ENCODE peak calls at places on chromosomes 11 and 22, in nine cellular contexts. T, K, L, G, Y, A, M, W and N are unnamed samples.

GRCh38 chr22:21073023-21073422 is 27.3 kb downstream of the LRRC74B start:
- DNase-seq in T (no peak), K (no peak), L (no peak), G (no peak), Y (no peak), A (no peak), M (no peak), W (peak), N (no peak)

GRCh38 chr11:85167038-85167437 is 460.1 kb downstream of the DLG2 start:
- DNase-seq in T (no peak), K (no peak), L (no peak), G (no peak), Y (no peak), A (no peak), M (no peak), W (no peak), N (no peak)

GRCh38 chr11:88475991-88476418 is 138.5 kb upstream of the CTSC start:
- DNase-seq in T (no peak), K (no peak), L (no peak), G (no peak), Y (no peak), A (no peak), M (no peak), W (peak), N (no peak)

GRCh38 chr11:101035872-101036271 is 93.7 kb downstream of the PGR start:
- DNase-seq in T (no peak), K (no peak), L (no peak), G (no peak), Y (no peak), A (no peak), M (no peak), W (no peak), N (no peak)

GRCh38 chr11:5600374-5600851 is 4.0 kb downstream of the TRIM6 start:
- DNase-seq in T (peak), K (peak), L (peak), G (peak), Y (no peak), A (no peak), M (no peak), W (peak), N (peak)

GRCh38 chr11:84045146-84045545 is 759.0 kb upstream of the CCDC90B start:
- DNase-seq in T (no peak), K (no peak), L (no peak), G (no peak), Y (no peak), A (no peak), M (no peak), W (no peak), N (no peak)

GRCh38 chr11:104872393-104872792 is 25.9 kb downstream of the CASP12 start:
- DNase-seq in T (no peak), K (no peak), L (no peak), G (no peak), Y (no peak), A (no peak), M (no peak), W (no peak), N (no peak)

GRCh38 chr11:96075532-96075959 is 151.6 kb upstream of the MTMR2 start:
- DNase-seq in T (no peak), K (no peak), L (no peak), G (no peak), Y (peak), A (no peak), M (no peak), W (no peak), N (no peak)

GRCh38 chr11:111541209-111542061 is 915 bp downstream of the LAYN start:
- DNase-seq in T (peak), K (peak), L (peak), G (peak), Y (peak), A (peak), M (no peak), W (peak), N (peak)

GRCh38 chr11:115159122-115159665 is 345.0 kb downstream of the CADM1 start:
- DNase-seq in T (no peak), K (no peak), L (no peak), G (no peak), Y (no peak), A (no peak), M (no peak), W (no peak), N (no peak)

DNA sequence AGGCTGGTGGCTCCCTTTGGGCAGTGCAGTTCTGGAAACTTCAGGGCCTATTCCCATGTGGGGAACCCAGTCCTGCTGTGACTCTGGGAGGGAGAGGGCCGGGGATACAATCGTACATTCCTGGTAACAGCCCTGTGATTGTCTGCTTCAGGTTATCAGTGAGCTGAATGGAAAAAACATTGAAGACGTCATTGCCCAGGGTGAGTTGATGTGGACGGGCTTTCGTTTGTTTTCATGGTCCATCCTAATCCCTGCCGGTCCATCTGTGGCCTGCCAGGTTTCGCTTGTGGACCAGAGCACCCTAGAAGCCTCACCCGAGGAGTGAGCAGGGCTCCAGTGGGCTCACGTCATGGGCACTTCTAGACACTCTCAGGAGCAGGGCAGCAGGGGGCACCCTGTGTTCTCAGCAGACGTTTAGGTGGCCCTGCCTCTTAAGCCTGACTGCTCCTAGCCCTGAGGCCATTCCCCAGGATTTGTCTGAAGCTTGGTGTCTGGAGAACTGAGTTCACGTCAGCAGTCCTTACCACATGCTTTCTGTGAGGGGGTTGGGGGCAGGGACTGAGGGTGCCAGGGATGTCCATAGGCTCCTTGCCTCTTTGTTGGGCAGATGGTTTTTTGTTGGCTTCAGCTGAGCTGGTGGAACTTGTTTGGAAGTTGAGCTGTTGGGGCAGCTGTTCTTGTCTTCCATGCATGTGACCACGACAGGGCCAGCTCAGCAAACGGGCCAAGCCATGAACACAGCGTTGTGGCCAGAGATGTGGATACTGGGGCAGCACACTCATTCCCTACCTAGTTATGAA is 1.9 kb downstream of the RPLP2 start:
- DNase-seq in T (no peak), K (no peak), L (no peak), G (no peak), Y (no peak), A (no peak), M (no peak), W (peak), N (no peak)
- H3K4me3 ChIP-seq in T (peak), K (no peak), L (no peak), G (peak), Y (peak), A (no peak), M (peak), W (peak), N (no peak)

DNA sequence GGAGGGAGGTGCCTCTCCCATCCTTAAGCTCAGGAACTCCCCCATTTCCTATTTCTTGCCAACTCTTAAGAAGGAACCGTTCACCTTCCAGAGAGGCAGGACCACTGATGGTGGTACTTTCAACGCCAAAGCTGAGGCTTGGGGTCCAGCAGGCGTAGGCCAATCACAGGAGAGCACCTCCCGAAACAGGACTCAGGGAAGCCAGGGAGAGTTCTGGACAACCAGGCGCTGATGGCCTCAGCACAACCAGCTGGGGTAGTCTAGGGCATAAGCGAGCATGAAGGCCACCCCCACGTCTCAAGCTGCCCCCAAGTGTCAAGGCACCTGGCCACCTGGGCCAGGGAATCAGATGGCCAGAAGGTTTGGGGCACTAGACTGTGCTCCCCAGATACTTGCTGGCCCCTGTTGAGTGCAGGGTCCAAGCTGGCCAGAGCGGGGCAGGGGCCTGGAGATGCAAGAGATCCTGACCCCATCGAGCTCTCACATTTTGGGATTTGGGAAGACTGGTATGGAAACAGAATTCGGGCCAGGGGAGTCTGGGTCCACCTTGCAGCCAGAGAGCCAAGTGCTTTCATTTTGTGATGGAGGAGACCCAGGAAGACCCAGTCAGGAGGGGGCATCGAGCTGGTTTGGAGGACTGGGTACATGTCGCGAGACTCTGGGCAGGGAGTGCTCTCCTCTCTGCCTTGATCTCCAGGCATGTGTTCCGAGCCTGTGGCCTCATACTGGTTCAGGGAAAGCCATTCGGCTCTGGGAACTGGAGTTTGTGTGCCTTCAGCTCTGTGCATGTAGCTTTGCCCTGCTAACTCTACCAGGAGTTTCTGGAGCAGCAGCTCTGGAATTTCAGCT is 926 bp downstream of the CD6 start:
- DNase-seq in T (no peak), K (peak), L (no peak), G (no peak), Y (no peak), A (no peak), M (no peak), W (no peak), N (no peak)
- H3K4me3 ChIP-seq in T (no peak), K (no peak), L (no peak), G (no peak), Y (no peak), A (peak), M (no peak), W (no peak), N (no peak)

GRCh38 chr11:130531061-130531460 is 82.6 kb downstream of the ADAMTS15 start:
- DNase-seq in T (no peak), K (no peak), L (no peak), G (no peak), Y (no peak), A (no peak), M (no peak), W (no peak), N (no peak)
- H3K4me3 ChIP-seq in T (no peak), K (no peak), L (no peak), G (no peak), Y (no peak), A (no peak), M (no peak), W (no peak), N (no peak)

DNA sequence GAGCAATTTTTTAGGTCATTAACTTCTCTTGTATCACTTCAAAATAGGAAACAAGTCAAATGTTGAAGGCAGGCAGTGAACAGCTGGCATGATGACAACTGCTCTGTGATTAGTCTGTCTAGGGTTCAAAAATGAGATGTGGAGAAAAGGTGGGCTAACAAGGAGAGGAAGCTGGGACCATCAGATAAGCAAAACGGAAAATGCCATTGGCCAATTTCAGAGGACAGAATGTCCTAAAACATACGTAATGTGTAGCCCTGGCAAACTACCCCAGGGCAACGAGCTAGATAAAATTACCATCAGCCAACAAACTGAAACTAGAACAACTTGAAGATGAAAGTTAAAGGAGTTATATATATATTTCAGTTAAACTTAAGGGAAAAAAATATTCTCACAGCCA is 93.2 kb downstream of the RELT start:
- DNase-seq in T (no peak), K (no peak), L (peak), G (no peak), Y (no peak), A (peak), M (no peak), W (no peak), N (no peak)
- H3K4me3 ChIP-seq in T (peak), K (no peak), L (peak), G (no peak), Y (no peak), A (peak), M (no peak), W (no peak), N (no peak)